ENCODE peak calls at places on chromosomes 6 and 20, in five cellular contexts. One of them, this sample, is unnamed.

GRCh38 chr6:152118224-152118623 is 310.7 kb downstream of the ESR1 start:
- DNase-seq in DMS79: no peak
- DNase-seq in HFF-Myc: no peak
- DNase-seq in astrocyte of the cerebellum: no peak
- DNase-seq in fibroblast of gingiva: no peak
- DNase-seq in this sample: no peak

GRCh38 chr6:150072201-150072600 is 3.3 kb upstream of the ULBP3 start:
- DNase-seq in astrocyte of the cerebellum: no peak
- DNase-seq in HFF-Myc: no peak
- DNase-seq in DMS79: no peak
- DNase-seq in fibroblast of gingiva: no peak
- DNase-seq in this sample: no peak

GRCh38 chr20:38857703-38858102 is 52.2 kb downstream of the PPP1R16B start:
- DNase-seq in fibroblast of gingiva: no peak
- DNase-seq in DMS79: no peak
- DNase-seq in astrocyte of the cerebellum: no peak
- DNase-seq in HFF-Myc: no peak
- DNase-seq in this sample: no peak

GRCh38 chr6:31898200-31899011 is 908 bp upstream of the EHMT2 start:
- DNase-seq in HFF-Myc: no peak
- DNase-seq in DMS79: peak
- DNase-seq in astrocyte of the cerebellum: no peak
- DNase-seq in fibroblast of gingiva: no peak
- DNase-seq in this sample: peak

GRCh38 chr20:11207749-11208502 is 534.1 kb upstream of the JAG1 start:
- DNase-seq in DMS79: no peak
- DNase-seq in HFF-Myc: peak
- DNase-seq in astrocyte of the cerebellum: no peak
- DNase-seq in fibroblast of gingiva: peak
- DNase-seq in this sample: no peak

GRCh38 chr6:90284236-90284744 is 12.4 kb downstream of the BACH2 start:
- DNase-seq in fibroblast of gingiva: peak
- DNase-seq in astrocyte of the cerebellum: peak
- DNase-seq in DMS79: no peak
- DNase-seq in HFF-Myc: peak
- DNase-seq in this sample: no peak

GRCh38 chr6:7058250-7058923 is 49.4 kb upstream of the RREB1 start:
- DNase-seq in HFF-Myc: peak
- DNase-seq in astrocyte of the cerebellum: peak
- DNase-seq in fibroblast of gingiva: peak
- DNase-seq in DMS79: peak
- DNase-seq in this sample: no peak

GRCh38 chr6:143561105-143561704 is 49.7 kb upstream of the FUCA2 start:
- DNase-seq in HFF-Myc: no peak
- DNase-seq in fibroblast of gingiva: no peak
- DNase-seq in DMS79: no peak
- DNase-seq in astrocyte of the cerebellum: no peak
- DNase-seq in this sample: no peak

GRCh38 chr6:13355043-13355945 is 27.0 kb upstream of the TBC1D7 start:
- DNase-seq in astrocyte of the cerebellum: peak
- DNase-seq in HFF-Myc: peak
- DNase-seq in fibroblast of gingiva: peak
- DNase-seq in DMS79: no peak
- DNase-seq in this sample: no peak

GRCh38 chr6:62150048-62150663 is 135.9 kb downstream of the KHDRBS2 start:
- DNase-seq in fibroblast of gingiva: no peak
- DNase-seq in astrocyte of the cerebellum: peak
- DNase-seq in DMS79: no peak
- DNase-seq in HFF-Myc: peak
- DNase-seq in this sample: no peak

GRCh38 chr6:132725947-132726607 is 12.2 kb upstream of the VNN1 start:
- DNase-seq in astrocyte of the cerebellum: no peak
- DNase-seq in DMS79: no peak
- DNase-seq in HFF-Myc: no peak
- DNase-seq in fibroblast of gingiva: no peak
- DNase-seq in this sample: no peak

GRCh38 chr6:13787146-13787545 is 27.2 kb downstream of the MCUR1 start:
- DNase-seq in DMS79: no peak
- DNase-seq in astrocyte of the cerebellum: peak
- DNase-seq in fibroblast of gingiva: peak
- DNase-seq in HFF-Myc: no peak
- DNase-seq in this sample: no peak

GRCh38 chr6:33577106-33577535 is 3.0 kb downstream of the BAK1 start:
- DNase-seq in fibroblast of gingiva: no peak
- DNase-seq in astrocyte of the cerebellum: no peak
- DNase-seq in HFF-Myc: no peak
- DNase-seq in DMS79: no peak
- DNase-seq in this sample: no peak

GRCh38 chr20:37669062-37669772 is 24.6 kb upstream of the CTNNBL1 start:
- DNase-seq in HFF-Myc: peak
- DNase-seq in astrocyte of the cerebellum: no peak
- DNase-seq in fibroblast of gingiva: no peak
- DNase-seq in DMS79: no peak
- DNase-seq in this sample: no peak

GRCh38 chr6:108920751-108921150 is 72.5 kb downstream of the ARMC2 start:
- DNase-seq in HFF-Myc: no peak
- DNase-seq in DMS79: no peak
- DNase-seq in astrocyte of the cerebellum: no peak
- DNase-seq in fibroblast of gingiva: no peak
- DNase-seq in this sample: no peak

GRCh38 chr20:50270569-50270968 is 79.9 kb downstream of the CEBPB start:
- DNase-seq in astrocyte of the cerebellum: no peak
- DNase-seq in HFF-Myc: no peak
- DNase-seq in fibroblast of gingiva: no peak
- DNase-seq in DMS79: no peak
- DNase-seq in this sample: no peak

GRCh38 chr6:25267662-25268061 is 11.5 kb upstream of the CARMIL1 start:
- DNase-seq in HFF-Myc: no peak
- DNase-seq in astrocyte of the cerebellum: no peak
- DNase-seq in fibroblast of gingiva: no peak
- DNase-seq in DMS79: no peak
- DNase-seq in this sample: no peak

GRCh38 chr6:166474721-166475565 is 92.2 kb upstream of the MPC1 start:
- DNase-seq in HFF-Myc: no peak
- DNase-seq in fibroblast of gingiva: peak
- DNase-seq in astrocyte of the cerebellum: no peak
- DNase-seq in DMS79: no peak
- DNase-seq in this sample: no peak

GRCh38 chr6:36605102-36605501 is 10.9 kb downstream of the SRSF3 start:
- DNase-seq in HFF-Myc: no peak
- DNase-seq in fibroblast of gingiva: no peak
- DNase-seq in DMS79: no peak
- DNase-seq in astrocyte of the cerebellum: no peak
- DNase-seq in this sample: no peak

GRCh38 chr6:109370336-109370735 is 11.9 kb downstream of the CD164 start:
- DNase-seq in astrocyte of the cerebellum: no peak
- DNase-seq in fibroblast of gingiva: no peak
- DNase-seq in HFF-Myc: no peak
- DNase-seq in DMS79: no peak
- DNase-seq in this sample: no peak

GRCh38 chr6:157823523-157824370 is 701 bp downstream of the SNX9 start:
- DNase-seq in astrocyte of the cerebellum: peak
- DNase-seq in DMS79: peak
- DNase-seq in fibroblast of gingiva: peak
- DNase-seq in HFF-Myc: no peak
- DNase-seq in this sample: no peak

GRCh38 chr6:19995575-19996257 is 158.5 kb downstream of the ID4 start:
- DNase-seq in fibroblast of gingiva: no peak
- DNase-seq in DMS79: peak
- DNase-seq in HFF-Myc: no peak
- DNase-seq in astrocyte of the cerebellum: no peak
- DNase-seq in this sample: no peak

GRCh38 chr6:137165375-137166246 is 7.8 kb downstream of the IL22RA2 start:
- DNase-seq in astrocyte of the cerebellum: no peak
- DNase-seq in DMS79: no peak
- DNase-seq in HFF-Myc: no peak
- DNase-seq in fibroblast of gingiva: no peak
- DNase-seq in this sample: no peak

GRCh38 chr6:67210450-67210849 is 1424.6 kb upstream of the ADGRB3 start:
- DNase-seq in fibroblast of gingiva: peak
- DNase-seq in astrocyte of the cerebellum: peak
- DNase-seq in DMS79: no peak
- DNase-seq in HFF-Myc: no peak
- DNase-seq in this sample: no peak

GRCh38 chr20:9110365-9110764 is 41.5 kb downstream of the PLCB4 start:
- DNase-seq in fibroblast of gingiva: peak
- DNase-seq in HFF-Myc: no peak
- DNase-seq in astrocyte of the cerebellum: peak
- DNase-seq in DMS79: no peak
- DNase-seq in this sample: no peak

GRCh38 chr6:28537065-28537464 is 11.4 kb downstream of the GPX5 start:
- DNase-seq in DMS79: no peak
- DNase-seq in HFF-Myc: no peak
- DNase-seq in fibroblast of gingiva: no peak
- DNase-seq in astrocyte of the cerebellum: no peak
- DNase-seq in this sample: no peak

GRCh38 chr6:136598048-136598447 is 47.8 kb upstream of the MAP7 start:
- DNase-seq in HFF-Myc: no peak
- DNase-seq in fibroblast of gingiva: no peak
- DNase-seq in DMS79: no peak
- DNase-seq in astrocyte of the cerebellum: no peak
- DNase-seq in this sample: no peak

GRCh38 chr6:41201784-41202181 is 834 bp upstream of the TREML2 start:
- DNase-seq in HFF-Myc: no peak
- DNase-seq in astrocyte of the cerebellum: no peak
- DNase-seq in fibroblast of gingiva: no peak
- DNase-seq in DMS79: no peak
- DNase-seq in this sample: no peak

GRCh38 chr6:43328528-43328927 is 19.9 kb upstream of the CRIP3 start:
- DNase-seq in astrocyte of the cerebellum: no peak
- DNase-seq in DMS79: no peak
- DNase-seq in fibroblast of gingiva: no peak
- DNase-seq in HFF-Myc: no peak
- DNase-seq in this sample: no peak

GRCh38 chr6:170045981-170046667 is 244.8 kb downstream of the DLL1 start:
- DNase-seq in astrocyte of the cerebellum: no peak
- DNase-seq in HFF-Myc: no peak
- DNase-seq in fibroblast of gingiva: no peak
- DNase-seq in DMS79: no peak
- DNase-seq in this sample: no peak

GRCh38 chr6:147664092-147664491 is 155.6 kb downstream of the SAMD5 start:
- DNase-seq in DMS79: no peak
- DNase-seq in fibroblast of gingiva: no peak
- DNase-seq in HFF-Myc: no peak
- DNase-seq in astrocyte of the cerebellum: no peak
- DNase-seq in this sample: no peak

GRCh38 chr6:73461537-73462350 is at the start of gene MTO1:
- DNase-seq in astrocyte of the cerebellum: peak
- DNase-seq in DMS79: peak
- DNase-seq in fibroblast of gingiva: peak
- DNase-seq in HFF-Myc: peak
- DNase-seq in this sample: peak

GRCh38 chr6:1630212-1630770 is 20.6 kb downstream of the FOXC1 start:
- DNase-seq in astrocyte of the cerebellum: no peak
- DNase-seq in HFF-Myc: no peak
- DNase-seq in fibroblast of gingiva: no peak
- DNase-seq in DMS79: no peak
- DNase-seq in this sample: no peak

GRCh38 chr6:83193747-83194582 is 808 bp downstream of the RWDD2A start:
- DNase-seq in DMS79: peak
- DNase-seq in fibroblast of gingiva: peak
- DNase-seq in HFF-Myc: no peak
- DNase-seq in astrocyte of the cerebellum: no peak
- DNase-seq in this sample: peak

GRCh38 chr20:32522775-32523612 is 62.1 kb downstream of the NOL4L start:
- DNase-seq in DMS79: peak
- DNase-seq in HFF-Myc: no peak
- DNase-seq in astrocyte of the cerebellum: no peak
- DNase-seq in fibroblast of gingiva: no peak
- DNase-seq in this sample: peak

GRCh38 chr6:139531148-139531547 is 156.7 kb upstream of the CITED2 start:
- DNase-seq in DMS79: no peak
- DNase-seq in fibroblast of gingiva: peak
- DNase-seq in HFF-Myc: no peak
- DNase-seq in astrocyte of the cerebellum: no peak
- DNase-seq in this sample: no peak

GRCh38 chr6:126432564-126432963 is 92.6 kb downstream of the CENPW start:
- DNase-seq in HFF-Myc: no peak
- DNase-seq in fibroblast of gingiva: no peak
- DNase-seq in astrocyte of the cerebellum: no peak
- DNase-seq in DMS79: no peak
- DNase-seq in this sample: no peak

GRCh38 chr6:54717849-54718455 is 128.6 kb upstream of the FAM83B start:
- DNase-seq in HFF-Myc: peak
- DNase-seq in DMS79: peak
- DNase-seq in astrocyte of the cerebellum: peak
- DNase-seq in fibroblast of gingiva: peak
- DNase-seq in this sample: peak

This sample was measured in NCI-H187.